ENCODE peak calls at places on chromosomes 3 and 15, in seven cellular contexts. U is breast epithelium, H is transverse colon, Z is endothelial cell of umbilical vein, P is ovary, S is Peyer's patch, C is heart left ventricle. M is an unnamed sample.
A peak's percentile ranks its signal among the peaks of the same experiment; 100 is the strongest.

GRCh38 chr3:56468184-56469106 is at the start of gene ERC2:
- DNase-seq in H (peak; percentile 12), C (peak; percentile 11), S (no peak), U (peak; percentile 56), P (peak; percentile 47), Z (peak; percentile 68), M (peak; percentile 14)

GRCh38 chr3:84679211-84679610 is 279.6 kb upstream of the CADM2 start:
- DNase-seq in U (no peak), Z (no peak), H (no peak), C (no peak), S (no peak), P (no peak), M (no peak)

GRCh38 chr15:55221090-55222011 is 24.6 kb upstream of the RSL24D1 start:
- DNase-seq in P (no peak), Z (peak; percentile 21), C (no peak), H (no peak), S (no peak), U (no peak), M (peak; percentile 33)

GRCh38 chr15:69298697-69299441 is at the start of gene PAQR5:
- DNase-seq in U (no peak), Z (no peak), H (peak; percentile 75), P (no peak), S (peak; percentile 80), C (peak; percentile 17), M (no peak)

GRCh38 chr3:22684739-22685138 is 518.4 kb upstream of the UBE2E2 start:
- DNase-seq in S (no peak), H (no peak), P (no peak), Z (no peak), C (no peak), U (no peak), M (peak; percentile 17)

GRCh38 chr3:182896553-182896952 is 83.8 kb downstream of the DCUN1D1 start:
- DNase-seq in P (no peak), H (no peak), S (no peak), U (no peak), C (no peak), Z (no peak), M (no peak)

GRCh38 chr3:177563381-177563780 is 366.1 kb upstream of the TBL1XR1 start:
- DNase-seq in U (no peak), P (no peak), S (no peak), C (no peak), Z (no peak), H (no peak), M (no peak)

GRCh38 chr3:87855626-87856025 is 203.2 kb downstream of the CGGBP1 start:
- DNase-seq in C (no peak), H (no peak), P (no peak), U (no peak), S (no peak), Z (peak; percentile 39), M (no peak)

GRCh38 chr3:2511356-2511755 is 412.7 kb downstream of the CNTN4 start:
- DNase-seq in U (no peak), S (no peak), H (no peak), P (no peak), Z (no peak), C (peak; percentile 6), M (no peak)

GRCh38 chr15:30921781-30922371 is 18.2 kb downstream of the FAN1 start:
- DNase-seq in C (peak; percentile 79), S (no peak), P (no peak), H (no peak), U (no peak), Z (peak; percentile 57), M (no peak)

GRCh38 chr3:129317014-129317771 is 38.5 kb downstream of the HMCES start:
- DNase-seq in P (peak; percentile 34), S (no peak), H (no peak), C (no peak), U (no peak), Z (no peak), M (peak; percentile 49)

GRCh38 chr15:65902373-65902772 is 33.1 kb downstream of the RAB11A start:
- DNase-seq in U (no peak), P (no peak), S (peak; percentile 68), H (peak; percentile 80), C (peak; percentile 41), Z (peak; percentile 21), M (no peak)

GRCh38 chr15:59741274-59741906 is 52.3 kb upstream of the BNIP2 start:
- DNase-seq in C (no peak), U (no peak), Z (no peak), S (no peak), H (no peak), P (no peak), M (no peak)

GRCh38 chr15:32878849-32879795 is 161.3 kb downstream of the GREM1 start:
- DNase-seq in Z (no peak), S (no peak), H (no peak), P (no peak), C (no peak), U (no peak), M (no peak)

GRCh38 chr3:138407236-138407907 is 27.0 kb upstream of the ESYT3 start:
- DNase-seq in P (no peak), S (no peak), H (no peak), U (no peak), Z (no peak), C (no peak), M (no peak)

GRCh38 chr3:155079795-155080546 is at the start of gene MME:
- DNase-seq in Z (peak; percentile 69), P (peak; percentile 7), C (peak; percentile 14), U (no peak), H (peak; percentile 18), S (peak; percentile 91), M (no peak)

GRCh38 chr3:197178998-197179397 is 119.4 kb downstream of the DLG1 start:
- DNase-seq in S (no peak), C (no peak), P (no peak), U (no peak), Z (no peak), H (no peak), M (no peak)

GRCh38 chr15:29128671-29129070 is 141.0 kb downstream of the NSMCE3 start:
- DNase-seq in U (no peak), C (no peak), S (peak; percentile 31), Z (no peak), H (no peak), P (no peak), M (no peak)

DNA sequence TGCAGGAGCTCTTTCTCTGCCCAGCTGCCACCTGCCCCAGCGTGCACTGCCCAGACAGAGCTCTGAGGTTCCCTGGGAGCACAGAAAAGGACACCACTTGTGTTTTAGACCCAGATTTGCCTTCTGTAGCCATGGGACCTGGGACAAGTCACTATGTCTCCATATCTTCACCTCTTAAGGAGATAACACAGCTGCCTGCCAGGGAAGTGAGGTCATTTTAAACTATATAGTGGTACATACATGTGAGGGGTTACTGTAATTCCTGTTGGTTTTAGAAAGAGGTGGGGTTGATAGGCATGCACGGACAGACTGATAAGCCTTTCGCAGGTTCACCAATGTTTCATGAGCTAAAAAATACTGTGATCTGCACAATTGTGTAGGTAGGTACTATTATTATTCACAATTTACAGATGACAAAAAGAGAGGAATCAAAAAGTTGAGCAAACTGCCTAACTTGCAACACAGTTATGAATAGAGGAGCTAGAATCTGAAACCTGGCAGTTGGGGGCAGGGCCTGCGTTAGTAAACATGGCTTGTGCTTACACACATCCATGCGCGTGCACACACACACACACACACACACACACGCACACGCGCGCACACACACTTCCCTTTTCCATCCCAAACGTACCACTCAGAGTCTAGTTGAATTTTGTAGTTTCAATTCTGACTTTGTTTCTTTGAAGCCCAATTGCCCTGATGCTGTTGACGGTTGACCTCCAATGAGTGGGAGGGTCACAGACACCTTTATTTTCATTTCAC is 193.6 kb downstream of the FAM43A start:
- DNase-seq in S (no peak), C (no peak), U (no peak), P (no peak), Z (peak; percentile 19), H (peak; percentile 9), M (no peak)
- H3K4me1 ChIP-seq in S (no peaks in the 10 kb centered on the region), C (peaks cover 49% of the 10 kb centered on the region), U (peaks cover 8% of the 10 kb centered on the region), P (peaks cover 5% of the 10 kb centered on the region), Z (peaks cover 19% of the 10 kb centered on the region), H (peaks cover 27% of the 10 kb centered on the region), M (no peaks in the 10 kb centered on the region)

GRCh38 chr15:63502843-63503738 is 1.3 kb upstream of the USP3 start:
- DNase-seq in U (peak; percentile 86), Z (peak; percentile 91), P (peak; percentile 75), C (peak; percentile 87), S (peak; percentile 93), H (peak; percentile 96), M (peak; percentile 90)

GRCh38 chr15:63502137-63502801 is 2.1 kb upstream of the USP3 start:
- DNase-seq in U (peak; percentile 70), S (peak; percentile 57), H (peak; percentile 52), C (no peak), P (no peak), Z (peak; percentile 29), M (peak; percentile 35)

GRCh38 chr15:63504247-63504978 is at the start of gene USP3:
- DNase-seq in H (peak; percentile 97), U (peak; percentile 94), P (peak; percentile 92), S (peak; percentile 98), C (peak; percentile 95), Z (peak; percentile 96), M (peak; percentile 92)

GRCh38 chr15:63504979-63505841 is 817 bp downstream of the USP3 start:
- DNase-seq in H (peak; percentile 80), P (peak; percentile 45), Z (peak; percentile 75), S (peak; percentile 76), C (peak; percentile 53), U (peak; percentile 68), M (peak; percentile 53)

GRCh38 chr15:63503739-63504246 is 600 bp upstream of the USP3 start:
- DNase-seq in P (peak; percentile 70), U (no peak), C (peak; percentile 64), H (peak; percentile 77), S (no peak), Z (peak; percentile 85), M (peak; percentile 72)
- TF ChIP-seq POLR2A in P (no peak), U (no peak), C (no peak), H (no peak), S (no peak), Z (no peak), M (no peak)

GRCh38 chr15:92400980-92401787 is 7.5 kb downstream of the ST8SIA2 start:
- DNase-seq in H (no peak), C (no peak), U (no peak), Z (no peak), P (no peak), S (no peak), M (no peak)
- H3K27ac ChIP-seq in H (no peak overlapping the region), C (no peak overlapping the region), U (no peak overlapping the region), Z (no peak overlapping the region), P (no peak overlapping the region), S (no peak overlapping the region), M (no peak overlapping the region)

DNA sequence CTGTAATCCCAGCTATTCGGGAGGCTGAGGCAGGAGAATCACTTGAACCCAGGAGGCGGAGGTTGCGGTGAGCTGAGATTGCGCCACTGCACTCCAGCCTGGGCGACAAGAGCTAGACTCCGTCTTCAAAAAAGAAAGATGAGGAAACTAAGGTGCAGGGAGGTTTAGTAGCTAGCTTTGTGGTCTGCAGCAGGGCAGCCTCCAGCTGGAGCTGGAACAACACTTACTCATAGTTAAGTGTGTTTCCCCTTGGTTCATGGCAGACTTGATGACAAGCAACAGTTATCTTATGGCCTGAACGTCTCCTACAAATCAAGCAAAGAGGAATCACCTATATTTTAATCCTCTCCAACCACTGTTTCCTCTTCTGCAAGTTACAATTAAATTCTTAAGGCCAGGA is 12.6 kb downstream of the KAT2B start:
- DNase-seq in H (no peak), S (no peak), U (no peak), Z (no peak), C (no peak), P (no peak), M (no peak)
- H3K4me1 ChIP-seq in H (peaks cover 52% of the 10 kb centered on the region), S (peaks cover 5% of the 10 kb centered on the region), U (peaks cover 21% of the 10 kb centered on the region), Z (peaks cover 31% of the 10 kb centered on the region), C (peaks cover 50% of the 10 kb centered on the region), P (peaks cover 18% of the 10 kb centered on the region), M (peaks cover 7% of the 10 kb centered on the region)

M was measured in uterus.